ENCODE peak calls at places on chromosome 18, in four cellular contexts. J is sigmoid colon, A is H54, W is A549. C is an unnamed sample.

GRCh38 chr18:58754544-58755068 is 83.3 kb downstream of the MALT1 start:
- DNase-seq in W (no peak), J (no peak), A (no peak), C (peak)

GRCh38 chr18:45049548-45050307 is 369.0 kb downstream of the SETBP1 start:
- DNase-seq in W (no peak), A (no peak), J (no peak), C (no peak)

GRCh38 chr18:77254711-77255110 is 5.1 kb downstream of the GALR1 start:
- DNase-seq in J (no peak), A (no peak), W (no peak), C (no peak)

GRCh38 chr18:77071711-77072292 is 60.8 kb downstream of the MBP start:
- DNase-seq in W (peak), J (no peak), A (no peak), C (no peak)

GRCh38 chr18:45951021-45951714 is 16.0 kb downstream of the EPG5 start:
- DNase-seq in W (peak), A (no peak), J (no peak), C (peak)

GRCh38 chr18:68532328-68532885 is 182.5 kb downstream of the TMX3 start:
- DNase-seq in W (no peak), J (no peak), A (no peak), C (no peak)

GRCh38 chr18:57581301-57581934 is 5.1 kb downstream of the FECH start:
- DNase-seq in A (no peak), J (no peak), W (no peak), C (no peak)

GRCh38 chr18:8800041-8800441 is 94.7 kb downstream of the MTCL1 start:
- DNase-seq in W (no peak), J (peak), A (peak), C (no peak)

GRCh38 chr18:3119401-3120323 is 100.1 kb downstream of the MYOM1 start:
- DNase-seq in J (no peak), A (no peak), W (peak), C (no peak)

GRCh38 chr18:8380926-8381325 is 228.3 kb upstream of the RAB12 start:
- DNase-seq in J (no peak), W (no peak), A (no peak), C (no peak)

GRCh38 chr18:56748698-56749268 is 97.6 kb downstream of the WDR7 start:
- DNase-seq in A (no peak), W (peak), J (no peak), C (no peak)

GRCh38 chr18:2780750-2781149 is 66.1 kb upstream of the EMILIN2 start:
- DNase-seq in J (no peak), A (no peak), W (no peak), C (no peak)

GRCh38 chr18:53380063-53380639 is 844.3 kb downstream of the MBD2 start:
- DNase-seq in J (no peak), W (peak), A (peak), C (no peak)

GRCh38 chr18:50982802-50983179 is 15.0 kb downstream of the ELAC1 start:
- DNase-seq in A (no peak), J (no peak), W (no peak), C (no peak)

GRCh38 chr18:46320928-46321855 is 217.0 kb downstream of the HAUS1 start:
- DNase-seq in J (no peak), A (peak), W (no peak), C (no peak)

GRCh38 chr18:6044773-6045172 is 149.5 kb upstream of the TMEM200C start:
- DNase-seq in W (no peak), J (no peak), A (no peak), C (no peak)

GRCh38 chr18:22703883-22704626 is 229.1 kb upstream of the RBBP8 start:
- DNase-seq in W (peak), J (no peak), A (no peak), C (no peak)

GRCh38 chr18:46013484-46014189 is 46.5 kb upstream of the EPG5 start:
- DNase-seq in J (no peak), W (no peak), A (no peak), C (no peak)

GRCh38 chr18:11310476-11311086 is 161.2 kb upstream of the PIEZO2 start:
- DNase-seq in W (peak), A (no peak), J (no peak), C (peak)

GRCh38 chr18:74947417-74947816 is 261.5 kb downstream of the PTGR3 start:
- DNase-seq in A (no peak), J (no peak), W (no peak), C (no peak)

GRCh38 chr18:26089247-26090129 is 925 bp downstream of the SS18 start:
- DNase-seq in W (peak), J (no peak), A (peak), C (peak)

GRCh38 chr18:26091047-26091630 is 726 bp upstream of the SS18 start:
- DNase-seq in J (peak), W (peak), A (peak), C (peak)

GRCh38 chr18:26086959-26087358 is 3.5 kb downstream of the SS18 start:
- DNase-seq in J (no peak), A (no peak), W (no peak), C (no peak)

GRCh38 chr18:26088482-26088881 is 1.9 kb downstream of the SS18 start:
- DNase-seq in J (no peak), A (no peak), W (no peak), C (no peak)

DNA sequence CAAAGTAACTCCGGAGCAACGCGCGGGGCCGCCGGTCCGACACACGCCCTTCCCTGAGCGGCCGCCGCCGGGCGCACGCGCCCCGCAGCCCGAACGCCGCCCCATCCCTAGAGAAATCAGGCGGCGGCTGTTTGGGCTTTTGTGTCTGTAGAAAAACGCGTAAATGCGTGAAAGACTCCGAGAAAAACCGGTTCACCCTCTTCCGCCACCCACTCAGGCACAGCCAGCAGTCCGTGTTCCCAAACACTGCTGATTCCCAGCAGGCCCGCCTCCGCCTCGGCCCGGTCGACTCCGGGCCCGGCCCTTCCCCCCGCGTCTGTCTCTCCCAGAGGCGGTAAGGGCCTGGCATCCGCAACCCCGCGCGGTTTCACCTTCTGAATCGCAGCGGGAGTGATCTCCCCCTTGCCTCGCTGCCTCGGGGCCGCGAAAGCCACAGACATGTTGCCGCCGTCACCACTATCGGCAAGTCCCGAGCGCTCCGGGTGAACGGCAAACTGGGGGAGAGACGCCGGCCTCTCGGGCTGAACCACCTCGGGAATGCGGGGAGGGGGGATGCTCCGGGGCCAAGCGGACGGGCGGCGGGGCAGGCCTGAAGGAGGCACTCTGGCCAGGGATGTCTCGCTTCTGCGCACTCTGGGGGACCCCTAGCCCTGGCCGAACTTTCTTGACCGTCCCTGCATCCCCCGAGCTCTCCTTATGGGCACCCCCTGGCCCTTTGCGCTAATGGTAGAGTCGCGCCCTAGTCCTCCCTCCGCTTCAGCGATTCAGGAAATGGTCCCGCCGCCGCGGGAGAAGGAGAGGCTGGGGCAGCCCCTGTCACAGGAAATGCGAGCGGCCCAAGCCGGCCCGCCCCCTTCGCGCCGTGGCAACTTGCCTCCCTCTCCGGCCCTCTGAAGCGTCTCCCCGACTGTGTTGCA is at the start of gene SS18:
- DNase-seq in A (peak), J (peak), W (peak), C (peak)
- TF ChIP-seq POLR2A in A (peak), J (peak), W (peak), C (peak)

GRCh38 chr18:32469691-32470131 is 971 bp downstream of the GAREM1 start:
- DNase-seq in W (no peak), A (no peak), J (no peak), C (no peak)

GRCh38 chr18:32469190-32469611 is 1.5 kb downstream of the GAREM1 start:
- DNase-seq in A (no peak), W (peak), J (peak), C (peak)

GRCh38 chr18:32470136-32470712 is 458 bp downstream of the GAREM1 start:
- DNase-seq in W (peak), A (peak), J (peak), C (peak)

GRCh38 chr18:32472841-32473240 is 2.2 kb upstream of the GAREM1 start:
- DNase-seq in J (no peak), W (no peak), A (no peak), C (no peak)

GRCh38 chr18:32470713-32471633 is at the start of gene GAREM1:
- DNase-seq in A (peak), J (peak), W (peak), C (peak)
- TF ChIP-seq POLR2A in A (no peak), J (peak), W (peak), C (peak)

DNA sequence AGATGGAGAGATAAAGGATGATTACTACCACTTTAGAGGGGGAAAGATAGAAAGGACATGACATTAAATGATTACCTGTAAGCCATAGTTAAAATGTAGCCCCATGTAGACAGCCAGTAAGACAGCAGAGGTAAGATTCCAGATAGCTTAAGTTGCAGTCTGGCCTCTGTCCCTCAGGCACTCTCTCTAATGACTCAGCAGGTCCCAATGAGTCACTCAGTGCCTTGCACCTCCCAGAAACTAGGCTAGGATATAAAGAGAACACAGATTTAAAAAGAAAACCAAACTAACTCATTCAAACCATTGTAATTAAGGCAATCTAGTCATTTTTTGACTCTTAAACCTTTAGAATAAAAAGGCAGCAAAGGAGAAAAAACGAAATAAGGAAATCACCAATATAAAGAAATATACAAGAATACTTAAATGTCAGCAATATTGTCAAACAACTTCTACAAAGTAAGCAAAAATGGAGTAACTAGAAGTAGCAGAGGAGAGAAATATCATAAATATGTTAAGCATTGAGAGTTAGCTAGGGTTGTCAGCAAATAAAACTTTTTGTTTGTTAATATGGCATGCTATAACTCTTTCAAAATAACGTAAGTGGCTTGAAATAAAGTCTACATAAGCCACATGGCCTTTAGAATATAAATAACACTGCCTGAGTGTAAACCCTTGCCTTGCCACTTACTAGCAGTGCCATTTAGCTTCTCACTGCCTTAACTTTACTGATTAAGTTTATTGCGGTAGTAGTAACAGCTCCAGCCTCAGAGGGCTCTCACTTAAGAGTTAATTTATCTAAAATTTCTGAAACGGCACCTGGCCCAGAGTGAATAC is 48.5 kb downstream of the SOCS6 start:
- DNase-seq in J (no peak), A (peak), W (peak), C (no peak)
- TF ChIP-seq POLR2A in J (no peak), A (no peak), W (no peak), C (peak)

GRCh38 chr18:79395308-79395640 is 456 bp upstream of the NFATC1 start:
- DNase-seq in W (no peak), A (no peak), J (no peak), C (no peak)

GRCh38 chr18:79393181-79393598 is 2.5 kb upstream of the NFATC1 start:
- DNase-seq in J (peak), A (peak), W (no peak), C (no peak)

GRCh38 chr18:79392226-79392625 is 3.5 kb upstream of the NFATC1 start:
- DNase-seq in J (peak), A (no peak), W (no peak), C (no peak)

GRCh38 chr18:79394438-79395307 is 1.1 kb upstream of the NFATC1 start:
- DNase-seq in A (no peak), J (peak), W (peak), C (peak)

GRCh38 chr18:79393626-79394401 is 1.9 kb upstream of the NFATC1 start:
- DNase-seq in W (peak), A (peak), J (peak), C (peak)
- TF ChIP-seq POLR2A in W (no peak), A (no peak), J (no peak), C (no peak)

GRCh38 chr18:28176674-28176932 is 327 bp downstream of the CDH2 start:
- DNase-seq in J (no peak), W (no peak), A (no peak), C (peak)

GRCh38 chr18:28177828-28178635 is 1.1 kb upstream of the CDH2 start:
- DNase-seq in A (peak), W (peak), J (no peak), C (peak)

GRCh38 chr18:28178720-28179119 is 1.8 kb upstream of the CDH2 start:
- DNase-seq in J (no peak), W (peak), A (no peak), C (no peak)

GRCh38 chr18:28175930-28176673 is 828 bp downstream of the CDH2 start:
- DNase-seq in A (peak), W (peak), J (no peak), C (peak)

GRCh38 chr18:28176933-28177827 is at the start of gene CDH2:
- DNase-seq in J (peak), A (peak), W (peak), C (peak)
- TF ChIP-seq POLR2A in J (no peak), A (peak), W (peak), C (peak)

GRCh38 chr18:36130039-36130831 is 536 bp downstream of the ELP2 start:
- DNase-seq in J (no peak), A (no peak), W (no peak), C (no peak)

GRCh38 chr18:36126668-36127067 is 2.5 kb downstream of the SLC39A6 start:
- DNase-seq in W (no peak), J (no peak), A (no peak), C (no peak)

GRCh38 chr18:36129300-36130038 is at the start of the genes ELP2 and SLC39A6:
- DNase-seq in W (peak), J (peak), A (peak), C (peak)

GRCh38 chr18:36128907-36129299 is 237 bp downstream of the SLC39A6 start:
- DNase-seq in J (peak), A (no peak), W (no peak), C (no peak)

GRCh38 chr18:36127866-36128845 is 984 bp downstream of the SLC39A6 start:
- DNase-seq in A (no peak), J (no peak), W (peak), C (no peak)
- TF ChIP-seq POLR2A in A (no peak), J (no peak), W (no peak), C (no peak)

DNA sequence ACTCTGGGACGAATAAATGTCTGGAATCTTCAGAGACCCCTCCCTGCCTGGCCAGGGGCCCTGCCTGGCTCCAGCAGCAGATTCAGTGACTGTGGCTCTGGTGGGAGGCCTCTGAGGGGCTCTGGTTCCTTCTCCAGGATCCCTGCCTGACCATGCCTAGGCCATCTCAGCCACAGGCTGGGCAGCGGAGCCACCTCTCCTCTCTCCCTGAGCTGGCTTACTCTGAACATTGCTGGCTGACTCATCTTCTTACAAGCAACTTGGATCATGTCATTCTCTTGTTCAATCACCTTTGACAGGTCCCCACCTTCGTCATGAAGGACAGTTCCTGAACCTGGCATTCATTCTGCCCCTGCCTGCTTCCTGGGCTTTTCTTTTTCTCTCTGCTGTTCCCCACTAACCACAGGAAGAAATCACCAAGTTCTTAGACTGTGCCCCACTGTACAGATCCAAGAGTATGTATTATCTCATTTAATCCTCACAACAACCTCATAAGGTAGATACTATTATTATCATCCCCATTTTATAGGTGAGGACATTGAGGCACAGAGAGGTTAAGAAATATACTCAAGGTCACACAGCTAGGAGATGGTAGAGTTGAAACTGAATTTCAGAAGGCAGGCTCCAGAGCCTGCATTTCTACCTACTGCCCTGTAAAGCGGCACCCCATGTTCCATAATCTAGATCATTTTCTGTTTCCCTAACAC is 155.5 kb upstream of the SMAD2 start:
- DNase-seq in A (no peak), J (no peak), W (no peak), C (no peak)
- TF ChIP-seq POLR2A in A (no peak), J (no peak), W (no peak), C (no peak)

DNA sequence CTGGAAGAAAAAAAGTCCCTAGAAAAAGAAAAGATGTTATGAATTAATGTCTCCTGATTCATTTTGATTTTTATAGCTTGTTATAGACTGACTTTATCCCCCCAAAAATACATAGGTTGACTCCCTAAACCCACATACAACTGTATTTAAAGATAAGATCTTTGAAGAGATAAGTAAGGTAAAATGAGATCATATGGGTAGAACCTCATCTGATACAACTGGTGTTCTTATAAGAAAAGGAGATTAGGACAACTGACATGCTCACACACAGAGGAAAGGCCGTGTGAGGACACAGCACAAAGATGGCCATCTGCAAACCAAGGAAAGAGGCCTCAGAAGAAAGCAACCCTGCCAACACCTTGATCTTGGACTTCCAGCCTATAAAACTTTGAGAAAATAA is 117.5 kb downstream of the CD226 start:
- DNase-seq in J (no peak), W (no peak), A (no peak), C (no peak)
- TF ChIP-seq POLR2A in J (no peak), W (no peak), A (no peak), C (no peak)

GRCh38 chr18:12990128-12990485 is 1.1 kb upstream of the CEP192 start:
- DNase-seq in W (no peak), A (no peak), J (no peak), C (no peak)
- TF ChIP-seq POLR2A in W (no peak), A (no peak), J (no peak), C (no peak)